ENCODE peak calls at places on chromosomes 3 and 15, in ten cellular contexts. L is activated T-cell treated with anti-CD3 and anti-CD28 coated beads for 1 hour; G is stimulated activated CD4-positive, alpha-beta T cell treated with anti-CD3 and anti-CD28 coated beads, Interleukin-4, amount 100 ng/mL, for 24 hours; B is ecto neural progenitor cell; N is naive thymus-derived CD8-positive, alpha-beta T cell; F is HS-27A; I is HTR-8/SVneo; D is foreskin fibroblast; Z is NCI-H69; S is Caco-2. C is an unnamed sample.

GRCh38 chr3:27888562-27888961 is 166.4 kb upstream of the EOMES start:
- DNase-seq in L (no peak), G (no peak), B (no peak), N (no peak), F (no peak), I (no peak), D (no peak), Z (no peak), S (no peak), C (no peak)

GRCh38 chr3:171980578-171981270 is 58.7 kb upstream of the FNDC3B start:
- DNase-seq in L (no peak), G (no peak), B (no peak), N (no peak), F (no peak), I (peak), D (no peak), Z (peak), S (no peak), C (peak)

GRCh38 chr3:59654120-59654952 is 604.5 kb upstream of the CFAP20DC start:
- DNase-seq in L (no peak), G (no peak), B (no peak), N (no peak), F (no peak), I (no peak), D (peak), Z (no peak), S (no peak), C (no peak)

GRCh38 chr3:111823341-111823830 is 35.7 kb upstream of the PHLDB2 start:
- DNase-seq in L (no peak), G (no peak), B (no peak), N (no peak), F (no peak), I (no peak), D (no peak), Z (no peak), S (no peak), C (no peak)

GRCh38 chr15:23067416-23067815 is 28.0 kb upstream of the TUBGCP5 start:
- DNase-seq in L (no peak), G (no peak), B (no peak), N (no peak), F (no peak), I (no peak), D (no peak), Z (no peak), S (peak), C (no peak)

GRCh38 chr3:74360406-74360805 is 254.1 kb downstream of the CNTN3 start:
- DNase-seq in L (no peak), G (no peak), B (no peak), N (no peak), F (no peak), I (no peak), D (no peak), Z (no peak), S (no peak), C (no peak)

GRCh38 chr3:119731545-119732343 is 28.9 kb downstream of the CFAP91 start:
- DNase-seq in L (no peak), G (no peak), B (no peak), N (no peak), F (peak), I (peak), D (peak), Z (no peak), S (no peak), C (peak)

GRCh38 chr15:93865610-93866009 is 365.8 kb upstream of the MCTP2 start:
- DNase-seq in L (no peak), G (no peak), B (no peak), N (no peak), F (no peak), I (no peak), D (no peak), Z (peak), S (no peak), C (no peak)

GRCh38 chr15:87610366-87610765 is 646.2 kb downstream of the NTRK3 start:
- DNase-seq in L (no peak), G (no peak), B (no peak), N (no peak), F (peak), I (no peak), D (no peak), Z (no peak), S (no peak), C (peak)

GRCh38 chr3:88988906-88989305 is 118.5 kb upstream of the EPHA3 start:
- DNase-seq in L (no peak), G (no peak), B (no peak), N (no peak), F (no peak), I (no peak), D (peak), Z (no peak), S (no peak), C (no peak)

GRCh38 chr3:4582634-4583033 is 89.5 kb downstream of the ITPR1 start:
- DNase-seq in L (no peak), G (no peak), B (no peak), N (no peak), F (no peak), I (no peak), D (peak), Z (no peak), S (no peak), C (peak)

C was measured in fibroblast of villous mesenchyme.